ENCODE peak calls at places on chromosomes 13 and 19, in eight cellular contexts. H is Right ventricle myocardium superior; Z is MCF 10A; X is effector memory CD8-positive, alpha-beta T cell; O is A549; W is sigmoid colon; G is iPS DF 6.9; I is sciatic nerve. J is an unnamed sample.

GRCh38 chr13:26653310-26653709 is 95.8 kb downstream of the WASF3 start:
- DNase-seq in I (no peak), O (no peak), G (no peak), H (no peak), Z (peak), W (no peak), X (no peak), J (no peak)

GRCh38 chr13:50589651-50590054 is 253.8 kb downstream of the DLEU7 start:
- DNase-seq in W (no peak), X (no peak), Z (peak), G (no peak), O (no peak), I (no peak), H (no peak), J (no peak)

GRCh38 chr13:40026741-40027140 is 371.3 kb downstream of the COG6 start:
- DNase-seq in O (no peak), X (no peak), G (no peak), I (no peak), H (no peak), W (no peak), Z (no peak), J (no peak)

GRCh38 chr19:43524922-43525835 is 1.8 kb downstream of the ETHE1 start:
- DNase-seq in G (no peak), I (peak), Z (peak), H (peak), X (no peak), W (peak), O (peak), J (peak)

GRCh38 chr19:49946415-49946814 is 14.6 kb downstream of the SIGLEC11 start:
- DNase-seq in X (no peak), H (no peak), Z (no peak), G (no peak), O (no peak), W (no peak), I (no peak), J (no peak)

GRCh38 chr13:36531746-36532486 is 99.6 kb downstream of the CCNA1 start:
- DNase-seq in O (no peak), I (peak), W (no peak), Z (peak), H (no peak), G (no peak), X (no peak), J (peak)

GRCh38 chr13:99004931-99005330 is 27.1 kb upstream of the DOCK9 start:
- DNase-seq in G (no peak), Z (no peak), H (no peak), I (no peak), X (no peak), O (no peak), W (no peak), J (peak)

GRCh38 chr13:68588623-68589022 is 1358.5 kb upstream of the PCDH9 start:
- DNase-seq in O (no peak), G (no peak), H (no peak), I (no peak), Z (no peak), W (no peak), X (no peak), J (no peak)

GRCh38 chr13:41458939-41459753 is 1.8 kb downstream of the RGCC start:
- DNase-seq in H (no peak), X (peak), Z (peak), O (peak), G (no peak), I (no peak), W (peak), J (peak)

GRCh38 chr13:105914637-105915036 is 620.8 kb downstream of the EFNB2 start:
- DNase-seq in I (no peak), X (no peak), G (no peak), O (no peak), H (no peak), W (no peak), Z (no peak), J (no peak)

GRCh38 chr13:24511824-24512207 is 762 bp downstream of the PARP4 start:
- DNase-seq in O (peak), G (no peak), H (no peak), I (no peak), X (no peak), W (no peak), Z (no peak), J (no peak)

GRCh38 chr13:45683701-45684100 is 18.4 kb upstream of the CBY2 start:
- DNase-seq in H (no peak), G (no peak), Z (no peak), W (no peak), O (no peak), I (no peak), X (no peak), J (no peak)

GRCh38 chr19:13984875-13985741 is 21.0 kb downstream of the RFX1 start:
- DNase-seq in X (no peak), W (no peak), H (no peak), Z (no peak), I (no peak), G (no peak), O (no peak), J (no peak)

GRCh38 chr19:19643158-19644053 is at the start of gene GMIP:
- DNase-seq in W (peak), G (no peak), H (peak), X (peak), I (peak), Z (peak), O (peak), J (peak)

GRCh38 chr19:46124638-46125115 is at the start of gene IGFL3:
- DNase-seq in I (no peak), G (no peak), W (no peak), Z (peak), X (no peak), H (no peak), O (no peak), J (no peak)

GRCh38 chr13:66899955-66900354 is 330.2 kb downstream of the PCDH9 start:
- DNase-seq in O (no peak), X (no peak), I (no peak), Z (no peak), G (no peak), H (no peak), W (no peak), J (no peak)

J was measured in dermis microvascular lymphatic vessel endothelial cell.